ENCODE peak calls at places on chromosomes 16 and 17, in five cellular contexts. F is effector memory CD4-positive, alpha-beta T cell; T is cardiac muscle cell; A is brain microvascular endothelial cell; D is esophagus squamous epithelium. L is an unnamed sample.

GRCh38 chr16:69396187-69397061 is 10.6 kb upstream of the TERF2 start:
- DNase-seq in F (peak; percentile 41), T (peak; percentile 91), A (peak; percentile 89), D (no peak), L (peak; percentile 93)

GRCh38 chr17:34299017-34299416 is 13.5 kb downstream of the CCL11 start:
- DNase-seq in F (no peak), T (no peak), A (no peak), D (no peak), L (no peak)

GRCh38 chr16:11379420-11379819 is 34.2 kb downstream of the RMI2 start:
- DNase-seq in F (no peak), T (no peak), A (no peak), D (no peak), L (no peak)

GRCh38 chr17:75625813-75626486 is 7.3 kb upstream of the SMIM5 start:
- DNase-seq in F (no peak), T (peak; percentile 75), A (no peak), D (no peak), L (no peak)

GRCh38 chr17:42536372-42537155 is 523 bp downstream of the NAGLU start:
- DNase-seq in F (peak; percentile 41), T (peak; percentile 87), A (peak; percentile 45), D (no peak), L (peak; percentile 87)

GRCh38 chr16:3127745-3128144 is 7.1 kb upstream of the ZNF213 start:
- DNase-seq in F (no peak), T (no peak), A (no peak), D (no peak), L (no peak)

GRCh38 chr17:83103200-83103937 is 24.0 kb downstream of the METRNL start:
- DNase-seq in F (no peak), T (no peak), A (peak; percentile 42), D (no peak), L (no peak)

GRCh38 chr17:77425791-77426641 is 285.2 kb downstream of the SEC14L1 start:
- DNase-seq in F (no peak), T (no peak), A (peak; percentile 87), D (no peak), L (no peak)

GRCh38 chr16:1775846-1776671 is 3.1 kb upstream of the MRPS34 start:
- DNase-seq in F (no peak), T (no peak), A (no peak), D (no peak), L (no peak)

DNA sequence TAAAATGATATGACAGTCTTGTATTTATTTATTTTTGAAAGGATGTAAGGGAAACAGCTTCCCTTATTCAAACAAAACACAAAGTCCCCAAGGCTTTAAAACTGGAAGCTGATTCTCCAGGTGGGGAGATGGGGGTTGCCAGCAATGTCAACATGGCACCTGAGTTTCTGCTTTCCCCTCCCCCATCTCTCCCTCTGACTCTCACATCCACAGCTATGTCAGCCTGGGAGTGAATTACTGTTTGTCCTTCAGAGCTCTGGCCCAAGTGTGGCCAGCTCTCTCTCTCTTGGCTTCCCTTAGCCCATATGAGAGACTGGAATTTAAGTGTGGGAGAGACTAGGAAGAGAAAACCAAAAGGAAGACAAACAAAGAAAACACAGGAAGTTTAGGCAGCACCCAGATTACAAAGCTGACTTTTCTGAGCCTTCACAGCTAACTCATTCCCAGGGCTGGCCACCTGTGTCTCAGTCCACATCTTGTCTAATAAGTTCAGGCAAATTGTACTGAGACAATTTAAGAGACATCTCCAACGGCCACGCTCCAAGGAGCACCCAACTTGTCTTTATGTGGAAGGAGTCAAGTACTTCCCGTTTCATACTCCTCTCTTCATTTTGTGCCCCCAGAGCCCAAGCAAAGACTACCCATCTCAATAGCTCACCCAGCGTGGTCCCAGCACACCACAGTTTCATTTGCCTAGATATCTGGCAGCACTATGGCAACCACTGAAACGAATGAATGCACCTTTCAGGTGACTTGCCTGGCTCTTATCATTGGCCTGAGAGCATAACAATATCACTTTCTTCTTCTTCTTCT is 69.2 kb downstream of the SOX9 start:
- DNase-seq in F (no peak), T (no peak), A (no peak), D (no peak), L (no peak)
- H3K27ac ChIP-seq in F (no peak overlapping the region), T (no peak overlapping the region), A (no peak overlapping the region), D (no peak overlapping the region), L (no peak overlapping the region)

GRCh38 chr17:66712453-66712852 is 122.5 kb upstream of the CACNG5 start:
- DNase-seq in F (no peak), T (no peak), A (no peak), D (no peak), L (no peak)

GRCh38 chr17:66714046-66715023 is 120.6 kb upstream of the CACNG5 start:
- DNase-seq in F (no peak), T (no peak), A (no peak), D (no peak), L (no peak)

GRCh38 chr17:66711403-66711802 is 123.5 kb upstream of the CACNG5 start:
- DNase-seq in F (no peak), T (no peak), A (no peak), D (no peak), L (no peak)

GRCh38 chr17:66713533-66714042 is 121.3 kb upstream of the CACNG5 start:
- DNase-seq in F (no peak), T (peak; percentile 68), A (no peak), D (no peak), L (no peak)

GRCh38 chr17:66711936-66712335 is 123.0 kb upstream of the CACNG5 start:
- DNase-seq in F (no peak), T (peak; percentile 10), A (no peak), D (no peak), L (no peak)
- H3K27ac ChIP-seq in F (no peak overlapping the region), T (peak overlapping the region; percentile 53), A (no peak overlapping the region), D (peak overlapping the region; percentile 67), L (no peak overlapping the region)

GRCh38 chr17:81713556-81714411 is 1.7 kb downstream of the SLC25A10 start:
- DNase-seq in F (no peak), T (no peak), A (no peak), D (no peak), L (no peak)
- H3K27ac ChIP-seq in F (no peak overlapping the region), T (no peak overlapping the region), A (no peak overlapping the region), D (peak overlapping the region; percentile 92), L (peak overlapping the region; percentile 80)

DNA sequence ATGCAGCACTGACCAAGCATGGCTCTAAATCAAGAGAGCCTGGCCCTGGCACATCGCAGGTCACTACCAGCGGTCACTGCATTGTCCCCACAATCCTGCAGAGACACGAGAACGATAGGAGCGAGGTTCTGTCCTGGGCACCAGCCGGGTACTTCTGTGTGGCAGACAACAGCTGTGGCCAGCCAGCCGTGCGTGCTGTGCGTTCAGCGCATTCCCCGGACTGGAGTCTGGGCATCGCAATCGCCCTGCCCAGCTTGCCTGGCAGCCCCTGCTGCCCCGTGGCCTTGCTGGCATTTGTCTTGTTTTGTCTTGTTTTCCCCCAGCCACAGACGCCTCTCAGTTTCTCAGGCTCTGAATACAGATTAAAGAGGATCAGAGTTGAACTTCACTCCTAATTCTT is 33.9 kb downstream of the COTL1 start:
- DNase-seq in F (no peak), T (no peak), A (no peak), D (no peak), L (no peak)
- H3K27ac ChIP-seq in F (no peak overlapping the region), T (no peak overlapping the region), A (no peak overlapping the region), D (no peak overlapping the region), L (no peak overlapping the region)

GRCh38 chr16:30407794-30408534 is 558 bp downstream of the ZNF771 start:
- DNase-seq in F (no peak), T (no peak), A (no peak), D (no peak), L (no peak)
- H3K27ac ChIP-seq in F (peak overlapping the region; percentile 51), T (peak overlapping the region; percentile 66), A (peak overlapping the region; percentile 57), D (peak overlapping the region; percentile 92), L (peak overlapping the region; percentile 77)

GRCh38 chr17:17553217-17554195 is 38.0 kb downstream of the PEMT start:
- DNase-seq in F (no peak), T (no peak), A (no peak), D (no peak), L (no peak)
- H3K27ac ChIP-seq in F (no peak overlapping the region), T (peak overlapping the region; percentile 93), A (no peak overlapping the region), D (no peak overlapping the region), L (no peak overlapping the region)